ENCODE peak calls at places on chromosomes 7 and 10, in five cellular contexts. F, H, B, V and L are unnamed samples.

GRCh38 chr10:63657812-63658211 is 136.6 kb downstream of the REEP3 start:
- DNase-seq in F (no peak), H (no peak), B (no peak), V (no peak), L (no peak)

GRCh38 chr10:96664563-96664962 is 55.8 kb downstream of the PIK3AP1 start:
- DNase-seq in F (no peak), H (peak; percentile 18), B (no peak), V (no peak), L (no peak)

GRCh38 chr7:38069052-38069451 is 109.0 kb upstream of the STARD3NL start:
- DNase-seq in F (no peak), H (no peak), B (no peak), V (no peak), L (no peak)

GRCh38 chr10:96457341-96457740 is 56.4 kb downstream of the TLL2 start:
- DNase-seq in F (no peak), H (no peak), B (no peak), V (no peak), L (no peak)

GRCh38 chr7:7157177-7157886 is 25.0 kb upstream of the C1GALT1 start:
- DNase-seq in F (no peak), H (no peak), B (peak; percentile 90), V (peak; percentile 45), L (peak; percentile 84)

GRCh38 chr10:100506596-100507356 is 12.9 kb downstream of the SEC31B start:
- DNase-seq in F (no peak), H (no peak), B (peak; percentile 55), V (no peak), L (peak; percentile 49)

GRCh38 chr10:6195376-6195775 is 7.4 kb upstream of the PFKFB3 start:
- DNase-seq in F (peak; percentile 23), H (no peak), B (peak; percentile 25), V (no peak), L (peak; percentile 80)

GRCh38 chr7:53246974-53247373 is 211.5 kb downstream of the POM121L12 start:
- DNase-seq in F (no peak), H (no peak), B (no peak), V (no peak), L (no peak)

GRCh38 chr10:73000973-73001372 is 46.4 kb upstream of the PLA2G12B start:
- DNase-seq in F (no peak), H (no peak), B (no peak), V (no peak), L (no peak)

GRCh38 chr7:151745090-151745638 is 131.8 kb downstream of the PRKAG2 start:
- DNase-seq in F (peak; percentile 96), H (peak; percentile 88), B (peak; percentile 54), V (no peak), L (peak; percentile 75)
- TF ChIP-seq CTCF in F (peak; percentile 37), H (peak; percentile 62), B (peak; percentile 48), V (peak; percentile 22), L (peak; percentile 58)

DNA sequence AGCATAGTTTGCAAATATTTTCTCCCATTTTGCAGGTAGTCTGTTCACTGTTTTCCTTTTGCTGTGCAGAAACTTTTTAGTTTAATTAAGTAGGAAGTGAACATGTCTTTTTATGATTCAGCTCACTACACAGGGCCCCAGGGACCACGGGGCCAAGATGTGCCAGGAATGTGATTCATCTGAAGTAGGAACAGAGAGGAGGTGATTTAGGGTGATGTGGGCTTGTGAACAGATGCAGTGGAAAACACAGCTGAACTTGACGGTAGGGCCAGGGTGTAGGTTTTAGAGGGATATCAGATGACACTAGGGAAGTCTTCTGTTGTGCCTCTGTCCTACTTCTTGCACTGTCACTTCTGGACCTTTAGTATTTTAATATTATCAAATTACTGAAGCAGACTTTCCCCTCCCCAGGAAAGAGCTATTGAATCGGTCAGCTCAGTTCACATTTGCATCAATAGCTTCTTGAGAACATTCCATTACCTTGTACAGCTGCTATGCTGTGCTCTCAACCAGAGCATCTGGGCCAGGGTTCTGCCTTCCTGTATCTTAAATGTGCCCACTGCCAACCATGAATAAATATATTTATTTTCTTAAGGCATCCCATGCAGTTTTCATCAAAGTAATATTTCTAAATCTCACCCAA is 96.9 kb downstream of the OSBPL3 start:
- DNase-seq in F (peak; percentile 84), H (peak; percentile 33), B (peak; percentile 89), V (no peak), L (peak; percentile 86)
- H3K4me3 ChIP-seq in F (no peak overlapping the region), H (no peak overlapping the region), B (no peak overlapping the region), V (no peak overlapping the region), L (no peak overlapping the region)

DNA sequence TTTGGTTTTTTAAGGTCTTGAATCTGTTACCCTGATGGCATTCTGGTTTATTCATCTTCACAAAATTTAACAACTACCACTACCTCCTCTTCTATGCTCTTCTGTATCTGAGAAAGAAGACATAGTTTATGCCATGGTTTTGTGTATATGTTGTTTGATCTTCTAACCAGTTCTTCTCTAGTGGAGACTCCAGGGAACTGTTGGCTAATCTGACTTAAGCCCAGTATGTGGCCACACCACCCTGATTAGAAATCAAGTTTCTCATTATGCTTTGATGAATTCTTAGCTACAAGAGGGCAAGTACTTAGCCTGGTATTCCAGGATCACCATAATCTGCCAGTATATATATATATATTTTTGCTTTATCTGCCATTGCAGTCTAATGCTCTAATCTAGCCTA is 99.5 kb upstream of the MXI1 start:
- DNase-seq in F (no peak), H (no peak), B (no peak), V (no peak), L (no peak)
- TF ChIP-seq CTCF in F (no peak), H (no peak), B (no peak), V (no peak), L (no peak)

GRCh38 chr7:139396323-139396951 is 36.7 kb downstream of the LUC7L2 start:
- DNase-seq in F (no peak), H (no peak), B (no peak), V (no peak), L (no peak)
- H3K4me3 ChIP-seq in F (no peak overlapping the region), H (no peak overlapping the region), B (no peak overlapping the region), V (no peak overlapping the region), L (no peak overlapping the region)

GRCh38 chr10:4847580-4848020 is 21.6 kb downstream of the AKR1E2 start:
- DNase-seq in F (no peak), H (no peak), B (peak; percentile 79), V (no peak), L (peak; percentile 91)
- TF ChIP-seq CTCF in F (no peak), H (no peak), B (no peak), V (no peak), L (no peak)